ENCODE peak calls at places on chromosome 15, in eight cellular contexts. U is body of pancreas, P is iPS DF 6.9, S is astrocyte, O is left ventricle myocardium inferior, E is uterus, L is adipocyte, F is thoracic aorta. C is an unnamed sample. For H3K4me1, the result is how much of the 10 kb centered on the place peaks cover.

GRCh38 chr15:28026221-28026620 is 72.9 kb downstream of the OCA2 start:
- DNase-seq in L (no peak), O (no peak), U (no peak), F (no peak), S (no peak), P (no peak), E (no peak), C (no peak)

GRCh38 chr15:68404056-68404798 is 27.7 kb downstream of the ITGA11 start:
- DNase-seq in O (no peak), F (no peak), P (no peak), S (no peak), L (no peak), U (no peak), E (peak), C (peak)

GRCh38 chr15:65101418-65101890 is 13.5 kb downstream of the UBAP1L start:
- DNase-seq in E (peak), P (peak), F (no peak), S (no peak), O (peak), U (peak), L (peak), C (peak)

GRCh38 chr15:63491116-63491817 is 13.1 kb upstream of the USP3 start:
- DNase-seq in S (no peak), F (no peak), O (no peak), P (no peak), L (no peak), E (no peak), U (no peak), C (no peak)

GRCh38 chr15:81293728-81294500 is 30.0 kb downstream of the STARD5 start:
- DNase-seq in P (no peak), U (no peak), E (no peak), F (no peak), L (no peak), S (no peak), O (no peak), C (no peak)

GRCh38 chr15:101242160-101242998 is 9.5 kb downstream of the CHSY1 start:
- DNase-seq in S (peak), O (no peak), F (no peak), L (peak), E (no peak), U (no peak), P (no peak), C (no peak)

GRCh38 chr15:64747578-64747977 is 27.8 kb downstream of the RBPMS2 start:
- DNase-seq in L (no peak), E (no peak), U (no peak), P (no peak), S (no peak), O (no peak), F (no peak), C (no peak)

GRCh38 chr15:45715528-45715927 is 80.7 kb downstream of the SQOR start:
- DNase-seq in E (no peak), U (no peak), L (peak), S (no peak), O (no peak), P (no peak), F (no peak), C (no peak)

GRCh38 chr15:76359152-76359551 is 22.6 kb downstream of the ISL2 start:
- DNase-seq in U (no peak), E (no peak), L (no peak), P (no peak), F (no peak), S (no peak), O (no peak), C (no peak)

GRCh38 chr15:72063186-72063585 is 54.8 kb downstream of the MYO9A start:
- DNase-seq in U (no peak), O (no peak), P (no peak), L (peak), S (no peak), E (no peak), F (no peak), C (no peak)

GRCh38 chr15:88661041-88661765 is 22.4 kb downstream of the ISG20 start:
- DNase-seq in O (no peak), S (peak), U (no peak), P (no peak), E (no peak), L (peak), F (no peak), C (peak)

GRCh38 chr15:56802164-56802563 is 68.9 kb upstream of the ZNF280D start:
- DNase-seq in S (no peak), O (no peak), E (no peak), L (no peak), U (no peak), P (no peak), F (no peak), C (no peak)

GRCh38 chr15:75348034-75348562 is 1.3 kb downstream of the NEIL1 start:
- DNase-seq in F (no peak), O (no peak), U (no peak), L (peak), P (no peak), S (no peak), E (no peak), C (no peak)

GRCh38 chr15:70524470-70524869 is 238.9 kb downstream of the UACA start:
- DNase-seq in F (no peak), U (no peak), O (no peak), E (no peak), P (no peak), S (no peak), L (no peak), C (no peak)

GRCh38 chr15:85000189-85000864 is 18.7 kb downstream of the PDE8A start:
- DNase-seq in S (no peak), O (no peak), E (no peak), F (no peak), L (peak), P (no peak), U (no peak), C (no peak)

GRCh38 chr15:69119016-69119415 is 41.4 kb upstream of the GLCE start:
- DNase-seq in E (no peak), P (no peak), F (no peak), O (no peak), S (no peak), L (peak), U (no peak), C (no peak)

GRCh38 chr15:74062236-74062635 is 20.1 kb downstream of the GOLGA6A start:
- DNase-seq in U (no peak), L (no peak), S (no peak), F (no peak), E (no peak), O (no peak), P (no peak), C (no peak)

GRCh38 chr15:62035256-62035908 is 24.9 kb downstream of the VPS13C start:
- DNase-seq in U (no peak), E (no peak), L (peak), O (no peak), P (no peak), S (peak), F (no peak), C (no peak)

GRCh38 chr15:86494475-86494874 is 414.8 kb downstream of the AGBL1 start:
- DNase-seq in P (no peak), S (no peak), O (no peak), L (no peak), E (no peak), U (no peak), F (no peak), C (no peak)

GRCh38 chr15:71083349-71083748 is 31.9 kb upstream of the THSD4 start:
- DNase-seq in P (no peak), F (peak), U (no peak), O (peak), L (no peak), S (peak), E (peak), C (no peak)

GRCh38 chr15:96339662-96340347 is 9.3 kb downstream of the NR2F2 start:
- DNase-seq in S (no peak), P (no peak), E (no peak), U (peak), O (no peak), L (peak), F (no peak), C (no peak)

GRCh38 chr15:60649845-60650548 is 171.1 kb upstream of the ICE2 start:
- DNase-seq in L (no peak), F (no peak), P (no peak), U (no peak), E (no peak), S (no peak), O (no peak), C (no peak)

GRCh38 chr15:88982304-88982945 is 69.2 kb upstream of the MFGE8 start:
- DNase-seq in F (peak), S (peak), U (peak), E (peak), L (peak), O (peak), P (no peak), C (peak)

GRCh38 chr15:45702041-45702440 is 67.2 kb downstream of the SQOR start:
- DNase-seq in U (peak), P (no peak), L (no peak), F (no peak), S (no peak), E (no peak), O (no peak), C (no peak)

GRCh38 chr15:60476713-60477112 is 2.2 kb downstream of the ICE2 start:
- DNase-seq in E (no peak), L (peak), S (peak), U (no peak), F (no peak), O (no peak), P (no peak), C (no peak)

GRCh38 chr15:74040115-74040850 is 42.1 kb downstream of the GOLGA6A start:
- DNase-seq in E (peak), S (peak), L (peak), U (peak), F (no peak), P (no peak), O (peak), C (peak)

GRCh38 chr15:70820214-70820613 is 33.7 kb downstream of the LARP6 start:
- DNase-seq in L (no peak), E (no peak), S (no peak), O (no peak), P (no peak), F (no peak), U (no peak), C (no peak)

GRCh38 chr15:79243723-79244122 is 38.8 kb upstream of the ANKRD34C start:
- DNase-seq in O (peak), U (no peak), P (no peak), S (no peak), F (no peak), E (no peak), L (no peak), C (peak)

GRCh38 chr15:61115679-61116078 is 113.4 kb downstream of the RORA start:
- DNase-seq in S (peak), E (no peak), O (no peak), P (no peak), F (no peak), L (no peak), U (no peak), C (no peak)

GRCh38 chr15:86677316-86677715 is 597.6 kb downstream of the AGBL1 start:
- DNase-seq in L (no peak), O (no peak), F (no peak), S (no peak), E (no peak), P (no peak), U (no peak), C (no peak)

GRCh38 chr15:74369756-74370155 is 2.3 kb upstream of the CYP11A1 start:
- DNase-seq in O (no peak), L (no peak), F (no peak), P (no peak), U (no peak), E (no peak), S (no peak), C (no peak)

GRCh38 chr15:70856884-70857546 is 3.1 kb upstream of the LARP6 start:
- DNase-seq in S (peak), U (peak), E (peak), O (peak), F (peak), P (no peak), L (peak), C (peak)

GRCh38 chr15:85755942-85756341 is 38.8 kb downstream of the KLHL25 start:
- DNase-seq in F (no peak), U (no peak), L (no peak), O (no peak), P (no peak), E (peak), S (no peak), C (no peak)

GRCh38 chr15:100663066-100663465 is 60.7 kb downstream of the ASB7 start:
- DNase-seq in L (no peak), O (no peak), E (no peak), F (no peak), U (no peak), P (peak), S (no peak), C (no peak)

GRCh38 chr15:67510597-67511225 is 10.2 kb upstream of the C15orf61 start:
- DNase-seq in O (no peak), L (peak), E (no peak), P (no peak), F (no peak), S (peak), U (no peak), C (no peak)

GRCh38 chr15:78037328-78037727 is 40.2 kb downstream of the TBC1D2B start:
- DNase-seq in S (no peak), E (no peak), P (no peak), U (no peak), F (no peak), O (no peak), L (no peak), C (peak)
- H3K4me1 ChIP-seq in S (under half), E (under half), P (under half), U (under half), F (under half), O (half or more), L (under half), C (under half)

GRCh38 chr15:38695249-38696119 is 130.9 kb upstream of the RASGRP1 start:
- DNase-seq in P (no peak), E (no peak), O (no peak), F (no peak), L (no peak), S (no peak), U (no peak), C (no peak)
- H3K4me1 ChIP-seq in P (under half), E (under half), O (under half), F (under half), L (under half), S (under half), U (under half), C (under half)

DNA sequence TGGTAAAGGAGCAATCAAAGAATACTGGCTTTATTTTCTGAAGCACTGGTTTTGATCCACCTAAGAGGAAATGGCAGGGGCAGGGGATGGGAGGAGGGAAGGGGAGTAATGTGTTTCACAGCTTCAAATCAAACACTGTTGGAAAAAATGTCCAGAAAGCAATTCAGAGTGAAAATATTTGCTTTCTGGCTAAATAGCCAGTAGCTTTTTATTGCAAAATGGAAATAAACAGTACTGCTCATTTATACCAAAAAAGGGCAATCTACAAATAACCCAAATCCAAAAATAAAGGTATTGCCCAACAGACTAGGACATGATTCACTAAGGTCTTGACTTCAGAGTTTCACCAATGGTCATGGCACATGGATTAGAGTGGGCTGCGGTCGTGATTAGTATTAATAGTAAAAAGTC is 279.3 kb upstream of the THBS1 start:
- DNase-seq in L (peak), P (no peak), O (no peak), F (no peak), S (peak), U (no peak), E (peak), C (no peak)
- H3K4me1 ChIP-seq in L (under half), P (under half), O (under half), F (under half), S (under half), U (under half), E (under half), C (under half)

DNA sequence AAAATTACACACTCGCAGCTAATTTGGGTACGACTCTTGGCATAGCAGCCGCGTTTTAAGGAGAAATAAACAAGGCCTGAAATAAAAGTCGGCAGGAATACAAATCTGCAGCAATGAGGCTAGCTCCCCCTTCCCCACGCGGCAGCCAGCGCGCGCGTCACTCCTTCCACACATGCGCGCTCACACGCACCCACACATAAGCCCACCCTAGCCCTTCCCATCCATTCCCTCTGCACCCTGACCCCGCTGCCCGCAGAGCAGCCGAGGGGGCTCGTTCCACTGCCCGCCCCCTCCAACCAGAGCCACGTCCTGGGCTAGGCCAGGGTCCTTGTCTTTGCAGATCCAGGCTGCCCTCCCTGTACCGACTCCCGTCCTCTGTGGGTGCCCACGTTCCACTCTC is 67.2 kb downstream of the LINGO1 start:
- DNase-seq in F (no peak), O (no peak), S (no peak), E (no peak), L (no peak), U (no peak), P (no peak), C (no peak)
- H3K4me1 ChIP-seq in F (under half), O (under half), S (under half), E (under half), L (under half), U (under half), P (under half), C (under half)

DNA sequence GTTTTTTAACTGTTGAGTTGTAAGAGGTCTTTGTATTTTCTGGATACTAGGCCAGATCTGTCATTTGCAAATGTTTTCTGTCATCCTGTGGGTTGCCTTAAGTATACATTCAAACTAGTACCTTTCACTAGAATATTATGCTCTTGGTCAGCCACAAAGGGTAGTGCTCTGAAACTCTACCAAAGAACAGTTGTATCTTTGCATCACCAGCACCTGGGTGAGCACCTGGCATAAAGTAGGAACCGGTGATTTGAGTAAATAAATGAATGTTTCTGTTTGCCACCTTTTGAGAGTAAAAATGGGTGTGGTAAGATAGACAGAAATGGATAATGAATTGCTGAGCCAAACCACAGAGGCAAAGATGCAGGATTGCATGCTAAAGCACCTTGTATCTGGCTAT is 98.7 kb downstream of the SLCO3A1 start:
- DNase-seq in L (no peak), P (no peak), F (no peak), U (no peak), O (no peak), S (no peak), E (no peak), C (no peak)
- H3K4me1 ChIP-seq in L (under half), P (under half), F (under half), U (under half), O (half or more), S (under half), E (under half), C (half or more)

DNA sequence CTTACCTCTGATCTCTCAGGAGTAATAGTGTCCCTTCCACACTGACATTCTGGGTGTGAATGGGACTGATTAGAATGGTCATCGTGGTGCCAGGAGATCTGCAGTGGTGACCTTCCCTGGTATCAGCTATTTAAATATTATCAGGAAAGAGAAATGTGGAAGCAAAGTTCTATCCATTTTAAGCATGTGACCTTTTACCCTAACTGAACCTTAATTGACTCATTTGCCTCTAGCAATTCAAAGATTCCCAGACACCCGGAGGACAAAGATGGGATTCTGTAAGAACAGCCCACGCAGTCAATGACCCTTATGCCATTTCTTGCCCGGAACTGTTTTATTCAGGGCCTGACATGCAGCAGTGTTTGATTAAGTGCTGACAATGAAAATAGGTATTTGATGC is 10.3 kb downstream of the LIPC start:
- DNase-seq in F (no peak), U (no peak), O (no peak), L (peak), E (no peak), S (peak), P (no peak), C (no peak)
- H3K4me1 ChIP-seq in F (under half), U (under half), O (half or more), L (half or more), E (under half), S (under half), P (under half), C (under half)

GRCh38 chr15:31214158-31214863 is 112.3 kb upstream of the KLF13 start:
- DNase-seq in E (no peak), S (no peak), L (no peak), U (no peak), P (no peak), F (no peak), O (no peak), C (no peak)
- H3K4me1 ChIP-seq in E (under half), S (under half), L (under half), U (under half), P (under half), F (under half), O (half or more), C (under half)

GRCh38 chr15:98842192-98842972 is 165.2 kb downstream of the PGPEP1L start:
- DNase-seq in O (no peak), F (no peak), S (no peak), P (no peak), U (no peak), E (no peak), L (peak), C (no peak)

GRCh38 chr15:98844261-98844660 is 163.3 kb downstream of the PGPEP1L start:
- DNase-seq in E (no peak), F (no peak), L (no peak), O (no peak), P (no peak), U (no peak), S (no peak), C (no peak)

GRCh38 chr15:98843844-98844243 is 163.7 kb downstream of the PGPEP1L start:
- DNase-seq in F (no peak), L (no peak), P (no peak), S (no peak), U (no peak), O (no peak), E (no peak), C (no peak)

GRCh38 chr15:98842973-98843285 is 164.7 kb downstream of the PGPEP1L start:
- DNase-seq in E (no peak), U (no peak), S (no peak), P (no peak), F (no peak), O (no peak), L (no peak), C (no peak)

DNA sequence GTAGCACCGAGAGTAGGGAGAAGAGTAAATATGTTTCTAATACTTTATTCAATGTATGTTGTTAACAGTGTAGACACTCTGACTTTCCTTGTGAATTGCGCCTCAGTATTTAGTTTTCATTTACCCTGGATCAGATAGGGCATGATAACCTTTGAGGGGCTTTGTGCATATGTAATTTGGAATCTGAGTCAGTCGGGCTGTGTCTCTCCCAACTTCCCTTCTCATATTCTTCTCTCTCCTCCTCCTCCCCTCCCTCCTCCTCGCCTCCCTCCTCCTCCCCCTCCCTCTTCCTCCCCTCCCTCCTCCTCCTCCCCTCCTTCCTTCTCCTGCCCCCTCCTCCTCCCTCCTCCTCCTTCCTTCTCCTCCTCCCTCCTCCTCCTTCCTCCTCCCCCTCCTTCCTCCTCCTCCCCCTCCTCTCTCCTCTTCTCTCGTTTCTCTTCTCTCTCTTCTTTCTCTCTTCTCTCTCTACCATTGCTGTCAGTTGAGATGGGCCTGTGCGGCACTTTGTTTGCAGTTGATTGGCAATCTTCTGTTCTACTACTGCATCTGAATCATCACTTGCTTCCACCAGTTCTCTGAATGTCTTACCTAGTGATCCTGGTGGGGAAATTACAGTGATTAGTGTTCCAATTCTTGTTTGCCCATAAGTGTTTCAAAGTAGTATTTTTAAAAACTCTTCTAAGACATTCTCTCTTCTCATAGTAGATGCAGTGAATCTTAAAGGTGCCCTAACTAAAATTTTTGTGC is 162.3 kb downstream of the PGPEP1L start:
- DNase-seq in S (no peak), L (no peak), P (no peak), O (no peak), F (no peak), E (no peak), U (no peak), C (no peak)
- H3K4me1 ChIP-seq in S (under half), L (under half), P (under half), O (half or more), F (half or more), E (under half), U (half or more), C (under half)

GRCh38 chr15:48623456-48623855 is 22.1 kb downstream of the FBN1 start:
- DNase-seq in S (no peak), F (no peak), O (no peak), L (no peak), U (no peak), E (no peak), P (no peak), C (no peak)
- H3K4me1 ChIP-seq in S (under half), F (half or more), O (under half), L (half or more), U (under half), E (under half), P (under half), C (under half)